ENCODE peak calls at places on chromosome 18, in six cellular contexts. O is mesendoderm, U is IMR-90, D is H9, E is neuronal stem cell, Y is H1. L is an unnamed sample.

GRCh38 chr18:69956655-69957054 is 9.0 kb upstream of the CD226 start:
- DNase-seq in U (no peak), Y (no peak), D (no peak), O (peak; percentile 11), E (no peak), L (no peak)

GRCh38 chr18:13318644-13319501 is 100.3 kb downstream of the LDLRAD4 start:
- DNase-seq in Y (no peak), O (no peak), E (no peak), U (no peak), D (no peak), L (no peak)

GRCh38 chr18:73653251-73653650 is 494.4 kb downstream of the FBXO15 start:
- DNase-seq in D (no peak), E (no peak), O (no peak), U (no peak), Y (no peak), L (no peak)

GRCh38 chr18:43034683-43035500 is 80.6 kb downstream of the RIT2 start:
- DNase-seq in D (peak; percentile 80), O (peak; percentile 97), Y (peak; percentile 63), U (no peak), E (no peak), L (no peak)

GRCh38 chr18:69161383-69162028 is 239.2 kb upstream of the DOK6 start:
- DNase-seq in D (no peak), O (peak; percentile 11), U (peak; percentile 63), Y (no peak), E (peak; percentile 6), L (peak; percentile 46)

GRCh38 chr18:77702686-77703085 is 453.0 kb downstream of the GALR1 start:
- DNase-seq in Y (no peak), D (no peak), E (peak; percentile 31), O (peak; percentile 65), U (peak; percentile 2), L (no peak)

GRCh38 chr18:59057969-59058368 is 81.7 kb upstream of the SEC11C start:
- DNase-seq in Y (no peak), O (no peak), E (no peak), D (no peak), U (peak; percentile 81), L (no peak)

GRCh38 chr18:62621546-62621945 is 93.8 kb upstream of the PHLPP1 start:
- DNase-seq in O (no peak), D (no peak), E (no peak), U (no peak), Y (no peak), L (no peak)

GRCh38 chr18:25132786-25133496 is 219.0 kb downstream of the ZNF521 start:
- DNase-seq in U (no peak), O (no peak), Y (no peak), D (no peak), E (no peak), L (no peak)

GRCh38 chr18:9568186-9568585 is 46.2 kb downstream of the PPP4R1 start:
- DNase-seq in Y (no peak), D (no peak), E (no peak), U (no peak), O (no peak), L (no peak)

GRCh38 chr18:7467708-7468466 is 99.2 kb upstream of the PTPRM start:
- DNase-seq in E (no peak), Y (no peak), O (peak; percentile 5), D (no peak), U (peak; percentile 27), L (no peak)

GRCh38 chr18:42706029-42706608 is 409.4 kb downstream of the RIT2 start:
- DNase-seq in D (no peak), O (no peak), Y (no peak), E (no peak), U (no peak), L (no peak)

GRCh38 chr18:21110667-21111350 is 804 bp downstream of the ROCK1 start:
- DNase-seq in O (peak; percentile 60), Y (no peak), D (peak; percentile 38), U (peak; percentile 46), E (peak; percentile 29), L (peak; percentile 56)

GRCh38 chr18:33577688-33578370 is at the start of gene ASXL3:
- DNase-seq in O (peak; percentile 16), D (peak; percentile 40), U (no peak), Y (no peak), E (peak; percentile 54), L (peak; percentile 52)

GRCh38 chr18:74722237-74722636 is 124.6 kb downstream of the ZNF407 start:
- DNase-seq in E (no peak), O (no peak), D (no peak), U (peak; percentile 49), Y (no peak), L (no peak)

GRCh38 chr18:13254971-13255927 is 36.7 kb downstream of the LDLRAD4 start:
- DNase-seq in O (no peak), Y (no peak), E (no peak), D (no peak), U (no peak), L (no peak)

GRCh38 chr18:39455300-39455699 is 1889.7 kb upstream of the CELF4 start:
- DNase-seq in U (peak; percentile 66), D (no peak), E (no peak), O (no peak), Y (no peak), L (peak; percentile 26)

GRCh38 chr18:57275111-57275510 is 77.2 kb upstream of the ST8SIA3 start:
- DNase-seq in Y (no peak), O (no peak), U (no peak), E (no peak), D (no peak), L (no peak)

GRCh38 chr18:9147440-9148238 is 11.1 kb downstream of the ANKRD12 start:
- DNase-seq in O (peak; percentile 76), U (peak; percentile 81), Y (no peak), E (no peak), D (peak; percentile 31), L (peak; percentile 86)

GRCh38 chr18:70289351-70290330 is 796 bp downstream of the SOCS6 start:
- DNase-seq in D (peak; percentile 43), O (peak; percentile 62), U (peak; percentile 31), Y (no peak), E (peak; percentile 36), L (peak; percentile 38)

GRCh38 chr18:73901151-73901550 is 246.5 kb downstream of the FBXO15 start:
- DNase-seq in E (no peak), D (no peak), O (no peak), U (no peak), Y (no peak), L (no peak)

GRCh38 chr18:42437646-42438045 is 482.6 kb downstream of the PIK3C3 start:
- DNase-seq in U (no peak), O (no peak), Y (no peak), D (no peak), E (no peak), L (no peak)

GRCh38 chr18:68843467-68844089 is 45.7 kb downstream of the CCDC102B start:
- DNase-seq in O (no peak), E (no peak), D (no peak), Y (no peak), U (peak; percentile 18), L (no peak)

GRCh38 chr18:13242797-13243196 is 24.2 kb downstream of the LDLRAD4 start:
- DNase-seq in O (no peak), U (no peak), D (peak; percentile 15), E (no peak), Y (no peak), L (no peak)

GRCh38 chr18:61286867-61287266 is 46.4 kb upstream of the CDH20 start:
- DNase-seq in Y (no peak), E (no peak), U (no peak), D (no peak), O (no peak), L (no peak)

GRCh38 chr18:32769242-32770180 is 3.3 kb downstream of the KLHL14 start:
- DNase-seq in O (peak; percentile 61), Y (no peak), U (no peak), E (no peak), D (peak; percentile 70), L (peak; percentile 33)

GRCh38 chr18:27921392-27921791 is 255.5 kb downstream of the CDH2 start:
- DNase-seq in U (no peak), O (peak; percentile 49), E (no peak), Y (no peak), D (peak; percentile 26), L (peak; percentile 3)

GRCh38 chr18:46718501-46719341 is 38.1 kb downstream of the ST8SIA5 start:
- DNase-seq in O (peak; percentile 30), U (peak; percentile 68), D (no peak), E (no peak), Y (no peak), L (peak; percentile 92)

GRCh38 chr18:44791520-44791919 is 110.8 kb downstream of the SETBP1 start:
- DNase-seq in D (no peak), U (no peak), E (no peak), O (no peak), Y (no peak), L (peak; percentile 7)
- H4K8ac ChIP-seq in D (no peak overlapping the region), U (no peak overlapping the region), E (no peak overlapping the region), O (no peak overlapping the region), Y (no peak overlapping the region), L (no peak overlapping the region)

DNA sequence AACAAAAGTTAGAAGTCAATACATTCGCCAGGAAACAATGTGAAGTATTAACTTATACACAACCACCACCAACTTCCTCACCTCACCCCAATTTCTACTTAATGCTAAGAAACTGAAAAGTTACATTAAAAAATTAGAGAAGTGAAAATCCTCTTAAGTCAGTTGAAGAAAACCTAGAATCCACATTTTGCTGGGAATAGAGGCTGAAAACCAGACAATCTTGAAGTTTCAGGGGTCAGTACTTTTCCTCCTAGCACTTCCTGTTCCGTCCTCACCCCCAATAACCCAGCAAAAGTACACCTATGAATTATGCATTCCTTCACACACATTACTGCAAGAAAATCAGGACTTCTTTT is 6.3 kb downstream of the YES1 start:
- DNase-seq in Y (no peak), E (no peak), D (no peak), O (no peak), U (no peak), L (no peak)
- H3K4me2 ChIP-seq in Y (no peak overlapping the region), E (no peak overlapping the region), D (no peak overlapping the region), O (no peak overlapping the region), U (peak overlapping the region; percentile 69), L (no peak overlapping the region)

GRCh38 chr18:50875966-50876536 is 2.9 kb upstream of the ME2 start:
- DNase-seq in Y (no peak), D (no peak), U (no peak), E (peak; percentile 38), O (peak; percentile 56), L (no peak)

GRCh38 chr18:50877545-50878265 is 1.2 kb upstream of the ME2 start:
- DNase-seq in D (no peak), U (no peak), O (no peak), Y (no peak), E (no peak), L (no peak)

GRCh38 chr18:50880108-50880465 is 1.2 kb downstream of the ME2 start:
- DNase-seq in D (no peak), U (no peak), O (no peak), Y (no peak), E (no peak), L (peak; percentile 21)

GRCh38 chr18:50879302-50880107 is 587 bp downstream of the ME2 start:
- DNase-seq in D (peak; percentile 39), O (peak; percentile 69), Y (no peak), U (peak; percentile 38), E (peak; percentile 31), L (peak; percentile 65)

GRCh38 chr18:50878345-50879301 is at the start of gene ME2:
- DNase-seq in U (peak; percentile 86), Y (peak; percentile 75), D (peak; percentile 93), O (peak; percentile 93), E (peak; percentile 95), L (peak; percentile 91)
- H4K8ac ChIP-seq in U (peak within 1 kb of the TSS; percentile 14), Y (peak within 1 kb of the TSS; percentile 90), D (no peak within 1 kb of the TSS), O (no peak within 1 kb of the TSS), E (peak within 1 kb of the TSS; percentile 70), L (peak within 1 kb of the TSS; percentile 30)

GRCh38 chr18:35717182-35717581 is 135.6 kb downstream of the GALNT1 start:
- DNase-seq in U (no peak), D (no peak), Y (no peak), O (no peak), E (no peak), L (no peak)
- H3K4me2 ChIP-seq in U (no peak overlapping the region), D (no peak overlapping the region), Y (no peak overlapping the region), O (no peak overlapping the region), E (no peak overlapping the region), L (no peak overlapping the region)

GRCh38 chr18:710418-711300 is 1.8 kb downstream of the ENOSF1 start:
- DNase-seq in D (no peak), E (no peak), O (no peak), U (no peak), Y (no peak), L (no peak)
- H4K8ac ChIP-seq in D (no peak overlapping the region), E (no peak overlapping the region), O (no peak overlapping the region), U (no peak overlapping the region), Y (no peak overlapping the region), L (no peak overlapping the region)

L was measured in mesenchymal stem cell.